ENCODE peak calls at places on chromosomes 13 and 19, in seven cellular contexts. One of them, this sample, is unnamed.

GRCh38 chr13:73677041-73677589 is 457.1 kb downstream of the KLF12 start:
- DNase-seq in posterior cingulate gyrus: no peak
- DNase-seq in NCI-H187: no peak
- DNase-seq in RPMI7951: peak
- DNase-seq in T-cell: no peak
- DNase-seq in kidney tubule cell: peak
- DNase-seq in NCI-H510A: no peak
- DNase-seq in this sample: peak

GRCh38 chr13:95106562-95106961 is 194.7 kb downstream of the ABCC4 start:
- DNase-seq in kidney tubule cell: no peak
- DNase-seq in NCI-H187: no peak
- DNase-seq in T-cell: no peak
- DNase-seq in NCI-H510A: no peak
- DNase-seq in posterior cingulate gyrus: no peak
- DNase-seq in RPMI7951: no peak
- DNase-seq in this sample: no peak

GRCh38 chr13:54733639-54734038 is 1705.0 kb downstream of the OLFM4 start:
- DNase-seq in NCI-H187: no peak
- DNase-seq in RPMI7951: no peak
- DNase-seq in T-cell: no peak
- DNase-seq in posterior cingulate gyrus: no peak
- DNase-seq in kidney tubule cell: no peak
- DNase-seq in NCI-H510A: no peak
- DNase-seq in this sample: no peak

GRCh38 chr19:982567-983170 is 1.5 kb upstream of the WDR18 start:
- DNase-seq in NCI-H187: peak
- DNase-seq in T-cell: peak
- DNase-seq in posterior cingulate gyrus: peak
- DNase-seq in RPMI7951: peak
- DNase-seq in NCI-H510A: no peak
- DNase-seq in kidney tubule cell: peak
- DNase-seq in this sample: peak

GRCh38 chr13:77584111-77584510 is 48.6 kb downstream of the SCEL start:
- DNase-seq in kidney tubule cell: peak
- DNase-seq in T-cell: no peak
- DNase-seq in posterior cingulate gyrus: peak
- DNase-seq in RPMI7951: peak
- DNase-seq in NCI-H510A: no peak
- DNase-seq in NCI-H187: no peak
- DNase-seq in this sample: no peak

GRCh38 chr19:54108496-54108895 is 5.8 kb downstream of the NDUFA3 start:
- DNase-seq in NCI-H510A: no peak
- DNase-seq in kidney tubule cell: no peak
- DNase-seq in T-cell: no peak
- DNase-seq in RPMI7951: no peak
- DNase-seq in NCI-H187: no peak
- DNase-seq in posterior cingulate gyrus: no peak
- DNase-seq in this sample: no peak

GRCh38 chr13:40190656-40191100 is 475.8 kb downstream of the FOXO1 start:
- DNase-seq in NCI-H510A: no peak
- DNase-seq in posterior cingulate gyrus: peak
- DNase-seq in T-cell: peak
- DNase-seq in RPMI7951: peak
- DNase-seq in kidney tubule cell: peak
- DNase-seq in NCI-H187: no peak
- DNase-seq in this sample: peak

GRCh38 chr13:73228546-73228945 is 169.7 kb downstream of the KLF5 start:
- DNase-seq in NCI-H187: no peak
- DNase-seq in posterior cingulate gyrus: no peak
- DNase-seq in kidney tubule cell: peak
- DNase-seq in RPMI7951: peak
- DNase-seq in NCI-H510A: no peak
- DNase-seq in T-cell: no peak
- DNase-seq in this sample: peak

GRCh38 chr13:79880820-79881219 is 399.9 kb downstream of the NDFIP2 start:
- DNase-seq in kidney tubule cell: no peak
- DNase-seq in NCI-H187: no peak
- DNase-seq in posterior cingulate gyrus: no peak
- DNase-seq in T-cell: no peak
- DNase-seq in NCI-H510A: no peak
- DNase-seq in RPMI7951: no peak
- DNase-seq in this sample: no peak

GRCh38 chr19:4816388-4817165 is 14.9 kb downstream of the TICAM1 start:
- DNase-seq in T-cell: no peak
- DNase-seq in kidney tubule cell: no peak
- DNase-seq in RPMI7951: no peak
- DNase-seq in NCI-H510A: no peak
- DNase-seq in posterior cingulate gyrus: no peak
- DNase-seq in NCI-H187: no peak
- DNase-seq in this sample: no peak

GRCh38 chr19:5809053-5809452 is 4.2 kb downstream of the NRTN start:
- DNase-seq in kidney tubule cell: no peak
- DNase-seq in posterior cingulate gyrus: no peak
- DNase-seq in NCI-H510A: no peak
- DNase-seq in NCI-H187: no peak
- DNase-seq in RPMI7951: no peak
- DNase-seq in T-cell: no peak
- DNase-seq in this sample: no peak

GRCh38 chr13:105997436-105998232 is 537.8 kb downstream of the EFNB2 start:
- DNase-seq in T-cell: no peak
- DNase-seq in RPMI7951: peak
- DNase-seq in NCI-H510A: no peak
- DNase-seq in kidney tubule cell: no peak
- DNase-seq in NCI-H187: no peak
- DNase-seq in posterior cingulate gyrus: no peak
- DNase-seq in this sample: no peak

GRCh38 chr19:54616840-54617560 is 13.3 kb upstream of the LILRB1 start:
- DNase-seq in posterior cingulate gyrus: no peak
- DNase-seq in RPMI7951: no peak
- DNase-seq in kidney tubule cell: no peak
- DNase-seq in NCI-H187: no peak
- DNase-seq in NCI-H510A: no peak
- DNase-seq in T-cell: no peak
- DNase-seq in this sample: no peak

GRCh38 chr19:30877591-30878230 is 471.5 kb downstream of the TSHZ3 start:
- DNase-seq in NCI-H187: no peak
- DNase-seq in RPMI7951: no peak
- DNase-seq in posterior cingulate gyrus: no peak
- DNase-seq in T-cell: no peak
- DNase-seq in kidney tubule cell: no peak
- DNase-seq in NCI-H510A: no peak
- DNase-seq in this sample: no peak

GRCh38 chr19:10551698-10552301 is 8.1 kb downstream of the ATG4D start:
- DNase-seq in T-cell: no peak
- DNase-seq in RPMI7951: no peak
- DNase-seq in posterior cingulate gyrus: peak
- DNase-seq in NCI-H187: no peak
- DNase-seq in kidney tubule cell: peak
- DNase-seq in NCI-H510A: no peak
- DNase-seq in this sample: peak

GRCh38 chr13:63190742-63191141 is 1775.1 kb upstream of the PCDH20 start:
- DNase-seq in kidney tubule cell: peak
- DNase-seq in NCI-H187: no peak
- DNase-seq in RPMI7951: peak
- DNase-seq in NCI-H510A: no peak
- DNase-seq in T-cell: no peak
- DNase-seq in posterior cingulate gyrus: no peak
- DNase-seq in this sample: peak

GRCh38 chr19:49615861-49616260 is 24.1 kb downstream of the RRAS start:
- DNase-seq in kidney tubule cell: no peak
- DNase-seq in NCI-H510A: no peak
- DNase-seq in posterior cingulate gyrus: no peak
- DNase-seq in T-cell: no peak
- DNase-seq in RPMI7951: no peak
- DNase-seq in NCI-H187: no peak
- DNase-seq in this sample: no peak

GRCh38 chr13:74325106-74325505 is 190.9 kb upstream of the KLF12 start:
- DNase-seq in NCI-H187: peak
- DNase-seq in kidney tubule cell: no peak
- DNase-seq in NCI-H510A: no peak
- DNase-seq in RPMI7951: peak
- DNase-seq in T-cell: no peak
- DNase-seq in posterior cingulate gyrus: peak
- DNase-seq in this sample: peak

GRCh38 chr19:47186337-47187022 is 44.5 kb downstream of the BBC3 start:
- DNase-seq in kidney tubule cell: no peak
- DNase-seq in posterior cingulate gyrus: no peak
- DNase-seq in NCI-H510A: no peak
- DNase-seq in T-cell: peak
- DNase-seq in RPMI7951: no peak
- DNase-seq in NCI-H187: no peak
- DNase-seq in this sample: no peak

GRCh38 chr13:103788061-103788652 is 721.9 kb upstream of the SLC10A2 start:
- DNase-seq in T-cell: no peak
- DNase-seq in kidney tubule cell: peak
- DNase-seq in posterior cingulate gyrus: no peak
- DNase-seq in RPMI7951: no peak
- DNase-seq in NCI-H510A: no peak
- DNase-seq in NCI-H187: no peak
- DNase-seq in this sample: peak

GRCh38 chr19:34555447-34555846 is 73.9 kb downstream of the WTIP start:
- DNase-seq in posterior cingulate gyrus: no peak
- DNase-seq in T-cell: no peak
- DNase-seq in NCI-H187: no peak
- DNase-seq in RPMI7951: peak
- DNase-seq in kidney tubule cell: peak
- DNase-seq in NCI-H510A: no peak
- DNase-seq in this sample: peak

GRCh38 chr19:4425531-4425930 is 23.1 kb downstream of the CHAF1A start:
- DNase-seq in posterior cingulate gyrus: no peak
- DNase-seq in RPMI7951: no peak
- DNase-seq in NCI-H510A: no peak
- DNase-seq in T-cell: no peak
- DNase-seq in kidney tubule cell: no peak
- DNase-seq in NCI-H187: no peak
- DNase-seq in this sample: no peak

GRCh38 chr13:113547248-113547971 is 37.1 kb upstream of the TFDP1 start:
- DNase-seq in RPMI7951: no peak
- DNase-seq in T-cell: no peak
- DNase-seq in posterior cingulate gyrus: no peak
- DNase-seq in NCI-H510A: no peak
- DNase-seq in NCI-H187: no peak
- DNase-seq in kidney tubule cell: no peak
- DNase-seq in this sample: no peak

GRCh38 chr13:79522583-79522982 is 41.6 kb downstream of the NDFIP2 start:
- DNase-seq in T-cell: no peak
- DNase-seq in NCI-H187: no peak
- DNase-seq in NCI-H510A: no peak
- DNase-seq in RPMI7951: peak
- DNase-seq in kidney tubule cell: peak
- DNase-seq in posterior cingulate gyrus: no peak
- DNase-seq in this sample: peak

GRCh38 chr13:83622422-83622784 is 259.9 kb downstream of the SLITRK1 start:
- DNase-seq in posterior cingulate gyrus: no peak
- DNase-seq in T-cell: no peak
- DNase-seq in NCI-H187: no peak
- DNase-seq in kidney tubule cell: no peak
- DNase-seq in NCI-H510A: no peak
- DNase-seq in RPMI7951: no peak
- DNase-seq in this sample: no peak

GRCh38 chr19:45273532-45273877 is 22.4 kb downstream of the MARK4 start:
- DNase-seq in RPMI7951: no peak
- DNase-seq in posterior cingulate gyrus: no peak
- DNase-seq in NCI-H187: no peak
- DNase-seq in T-cell: no peak
- DNase-seq in NCI-H510A: no peak
- DNase-seq in kidney tubule cell: no peak
- DNase-seq in this sample: no peak

GRCh38 chr19:35400773-35401100 is 29.9 kb downstream of the GPR42 start:
- DNase-seq in posterior cingulate gyrus: no peak
- DNase-seq in T-cell: no peak
- DNase-seq in NCI-H187: no peak
- DNase-seq in RPMI7951: no peak
- DNase-seq in NCI-H510A: no peak
- DNase-seq in kidney tubule cell: no peak
- DNase-seq in this sample: no peak

GRCh38 chr13:48156466-48156865 is 61.6 kb upstream of the MED4 start:
- DNase-seq in T-cell: peak
- DNase-seq in NCI-H510A: no peak
- DNase-seq in kidney tubule cell: peak
- DNase-seq in posterior cingulate gyrus: no peak
- DNase-seq in RPMI7951: no peak
- DNase-seq in NCI-H187: no peak
- DNase-seq in this sample: no peak